ENCODE peak calls at places on chromosome 13, in eight cellular contexts. J is spleen, X is stomach, H is IMR-90, P is GM23248, W is cardiac muscle cell, Y is endodermal cell, D is breast epithelium. F is an unnamed sample. For H3K36me3, the result is how much of the 10 kb centered on the place peaks cover.

GRCh38 chr13:40776232-40776631 is 5.2 kb upstream of the MRPS31 start:
- DNase-seq in J (peak), X (no peak), H (no peak), P (no peak), W (no peak), Y (no peak), D (no peak), F (no peak)

GRCh38 chr13:113837554-113838355 is 26.1 kb downstream of the GAS6 start:
- DNase-seq in J (no peak), X (peak), H (peak), P (peak), W (peak), Y (peak), D (peak), F (peak)

GRCh38 chr13:58625703-58626389 is 994.3 kb downstream of the PCDH17 start:
- DNase-seq in J (no peak), X (no peak), H (no peak), P (no peak), W (no peak), Y (no peak), D (no peak), F (no peak)

GRCh38 chr13:41976491-41976890 is 15.6 kb upstream of the VWA8 start:
- DNase-seq in J (no peak), X (no peak), H (no peak), P (no peak), W (no peak), Y (no peak), D (no peak), F (no peak)

GRCh38 chr13:76222511-76222910 is 586.4 kb downstream of the LMO7 start:
- DNase-seq in J (no peak), X (no peak), H (peak), P (no peak), W (no peak), Y (no peak), D (no peak), F (peak)

GRCh38 chr13:111909971-111910671 is 156.8 kb upstream of the SOX1 start:
- DNase-seq in J (peak), X (no peak), H (no peak), P (no peak), W (no peak), Y (peak), D (no peak), F (no peak)

GRCh38 chr13:108624108-108624507 is 5.3 kb upstream of the MYO16 start:
- DNase-seq in J (no peak), X (no peak), H (no peak), P (no peak), W (no peak), Y (no peak), D (no peak), F (no peak)

GRCh38 chr13:35978607-35979316 is 152.4 kb downstream of the DCLK1 start:
- DNase-seq in J (no peak), X (no peak), H (peak), P (peak), W (peak), Y (peak), D (no peak), F (peak)

GRCh38 chr13:21453352-21454089 is 5.6 kb downstream of the ZDHHC20 start:
- DNase-seq in J (no peak), X (no peak), H (no peak), P (peak), W (no peak), Y (no peak), D (no peak), F (no peak)

GRCh38 chr13:102195566-102196462 is 206.0 kb downstream of the FGF14 start:
- DNase-seq in J (no peak), X (no peak), H (peak), P (peak), W (no peak), Y (no peak), D (no peak), F (peak)

GRCh38 chr13:30718661-30719520 is 16.5 kb upstream of the ALOX5AP start:
- DNase-seq in J (no peak), X (no peak), H (peak), P (peak), W (no peak), Y (no peak), D (no peak), F (peak)

GRCh38 chr13:64158910-64159309 is 2743.3 kb upstream of the PCDH20 start:
- DNase-seq in J (no peak), X (no peak), H (peak), P (peak), W (no peak), Y (no peak), D (no peak), F (peak)

GRCh38 chr13:105670179-105671015 is 865.1 kb downstream of the EFNB2 start:
- DNase-seq in J (no peak), X (no peak), H (no peak), P (no peak), W (no peak), Y (no peak), D (no peak), F (no peak)

GRCh38 chr13:34002141-34002540 is 184.2 kb downstream of the RFC3 start:
- DNase-seq in J (no peak), X (no peak), H (no peak), P (no peak), W (no peak), Y (no peak), D (no peak), F (no peak)

GRCh38 chr13:105037064-105037463 is 1498.4 kb downstream of the EFNB2 start:
- DNase-seq in J (no peak), X (no peak), H (no peak), P (no peak), W (no peak), Y (no peak), D (no peak), F (peak)

GRCh38 chr13:33281951-33282595 is 3.5 kb downstream of the STARD13 start:
- DNase-seq in J (no peak), X (no peak), H (peak), P (peak), W (no peak), Y (no peak), D (no peak), F (peak)

GRCh38 chr13:91745962-91746361 is 347.5 kb downstream of the GPC5 start:
- DNase-seq in J (no peak), X (no peak), H (no peak), P (no peak), W (peak), Y (no peak), D (no peak), F (no peak)

GRCh38 chr13:106432636-106433035 is 102.8 kb downstream of the EFNB2 start:
- DNase-seq in J (no peak), X (no peak), H (no peak), P (peak), W (no peak), Y (no peak), D (no peak), F (peak)

GRCh38 chr13:26600345-26600761 is 42.9 kb downstream of the WASF3 start:
- DNase-seq in J (no peak), X (no peak), H (peak), P (peak), W (no peak), Y (no peak), D (no peak), F (peak)

GRCh38 chr13:46469064-46469463 is 82.0 kb upstream of the RUBCNL start:
- DNase-seq in J (no peak), X (no peak), H (no peak), P (peak), W (no peak), Y (no peak), D (no peak), F (peak)

GRCh38 chr13:96781141-96781540 is 213.1 kb downstream of the OXGR1 start:
- DNase-seq in J (no peak), X (no peak), H (no peak), P (no peak), W (no peak), Y (no peak), D (no peak), F (no peak)

GRCh38 chr13:46172531-46172991 is 9.4 kb downstream of the LCP1 start:
- DNase-seq in J (peak), X (no peak), H (no peak), P (no peak), W (no peak), Y (no peak), D (no peak), F (no peak)

GRCh38 chr13:32829676-32830091 is 186.5 kb upstream of the KL start:
- DNase-seq in J (no peak), X (no peak), H (peak), P (peak), W (no peak), Y (peak), D (no peak), F (peak)

GRCh38 chr13:113897966-113898365 is 34.1 kb upstream of the GAS6 start:
- DNase-seq in J (no peak), X (no peak), H (no peak), P (no peak), W (no peak), Y (no peak), D (no peak), F (peak)

GRCh38 chr13:51397262-51397933 is 55.4 kb downstream of the INTS6 start:
- DNase-seq in J (no peak), X (no peak), H (peak), P (peak), W (no peak), Y (peak), D (no peak), F (peak)

GRCh38 chr13:106534844-106535551 is 464 bp downstream of the EFNB2 start:
- DNase-seq in J (peak), X (peak), H (peak), P (peak), W (peak), Y (peak), D (no peak), F (peak)

GRCh38 chr13:59532405-59532804 is 631.3 kb downstream of the DIAPH3 start:
- DNase-seq in J (no peak), X (no peak), H (no peak), P (no peak), W (no peak), Y (no peak), D (no peak), F (peak)

GRCh38 chr13:47904239-47904638 is 96.8 kb downstream of the SUCLA2 start:
- DNase-seq in J (no peak), X (no peak), H (no peak), P (no peak), W (no peak), Y (no peak), D (no peak), F (no peak)

GRCh38 chr13:55517312-55517711 is 1623.4 kb upstream of the PRR20A start:
- DNase-seq in J (no peak), X (no peak), H (no peak), P (no peak), W (no peak), Y (peak), D (no peak), F (no peak)

GRCh38 chr13:47846886-47847285 is 154.2 kb downstream of the SUCLA2 start:
- DNase-seq in J (no peak), X (no peak), H (no peak), P (peak), W (no peak), Y (no peak), D (no peak), F (no peak)

DNA sequence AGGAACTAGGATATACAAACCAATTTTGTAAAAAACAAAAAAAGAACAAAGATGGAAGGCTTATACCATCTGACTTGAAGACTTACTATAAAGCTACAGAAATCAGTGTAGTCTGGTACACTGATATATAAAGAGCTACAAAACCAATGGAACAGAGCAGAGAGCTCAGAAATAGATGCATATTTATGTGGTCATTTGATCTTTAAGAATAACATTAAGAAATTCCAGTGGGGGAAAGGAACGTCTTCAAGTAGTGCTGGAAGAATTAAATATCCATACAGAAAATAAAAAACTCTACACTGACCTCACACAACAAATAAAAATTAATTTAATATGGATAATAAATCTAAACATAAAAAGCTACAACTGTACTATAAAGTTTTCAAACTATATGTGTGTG is 317.0 kb downstream of the ENOX1 start:
- DNase-seq in J (no peak), X (no peak), H (peak), P (no peak), W (no peak), Y (no peak), D (no peak), F (no peak)
- H3K36me3 ChIP-seq in J (under half), X (under half), H (under half), P (under half), W (under half), Y (under half), D (under half), F (under half)

DNA sequence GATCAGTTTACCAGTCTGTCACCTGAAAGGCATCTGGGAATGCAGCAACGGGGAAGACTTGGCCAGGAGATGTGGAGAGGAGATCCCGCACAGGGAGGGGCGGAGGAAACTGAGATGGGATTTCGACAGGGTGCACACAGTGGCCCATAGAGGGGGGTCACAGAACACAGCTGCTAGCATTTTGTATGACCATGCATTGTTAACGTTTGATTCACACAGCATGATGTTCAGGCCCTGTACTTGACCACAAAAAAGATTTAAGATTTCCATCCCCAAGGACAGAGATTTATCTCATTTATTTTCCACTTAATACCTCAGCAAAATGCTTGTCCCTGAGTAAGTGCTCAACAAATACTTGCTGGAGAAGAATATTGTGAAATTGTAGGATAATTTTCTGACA is 63.2 kb downstream of the RAB20 start:
- DNase-seq in J (no peak), X (no peak), H (peak), P (no peak), W (no peak), Y (no peak), D (no peak), F (no peak)
- H3K36me3 ChIP-seq in J (under half), X (half or more), H (half or more), P (under half), W (under half), Y (half or more), D (under half), F (half or more)

GRCh38 chr13:27920677-27921420 is 1.0 kb downstream of the PDX1 start:
- DNase-seq in J (no peak), X (no peak), H (peak), P (peak), W (peak), Y (peak), D (no peak), F (no peak)
- H3K36me3 ChIP-seq in J (under half), X (under half), H (under half), P (under half), W (under half), Y (under half), D (under half), F (under half)

GRCh38 chr13:27659466-27659865 is 37.8 kb downstream of the POLR1D start:
- DNase-seq in J (no peak), X (no peak), H (no peak), P (no peak), W (peak), Y (no peak), D (no peak), F (no peak)
- H3K36me3 ChIP-seq in J (under half), X (under half), H (under half), P (under half), W (under half), Y (under half), D (under half), F (under half)

GRCh38 chr13:45015300-45015699 is 26.0 kb downstream of the GPALPP1 start:
- DNase-seq in J (no peak), X (no peak), H (peak), P (peak), W (no peak), Y (no peak), D (no peak), F (peak)

GRCh38 chr13:45024847-45025246 is 35.5 kb downstream of the GPALPP1 start:
- DNase-seq in J (no peak), X (no peak), H (no peak), P (no peak), W (no peak), Y (no peak), D (no peak), F (no peak)

GRCh38 chr13:45016792-45017425 is 27.6 kb downstream of the GPALPP1 start:
- DNase-seq in J (no peak), X (no peak), H (no peak), P (no peak), W (no peak), Y (no peak), D (no peak), F (no peak)

GRCh38 chr13:45021250-45021649 is 31.9 kb downstream of the GPALPP1 start:
- DNase-seq in J (no peak), X (no peak), H (peak), P (no peak), W (no peak), Y (no peak), D (no peak), F (peak)
- H3K36me3 ChIP-seq in J (under half), X (half or more), H (under half), P (under half), W (under half), Y (half or more), D (under half), F (under half)

GRCh38 chr13:99553033-99553432 is 51.8 kb downstream of the TM9SF2 start:
- DNase-seq in J (no peak), X (peak), H (no peak), P (no peak), W (no peak), Y (no peak), D (no peak), F (no peak)
- H3K36me3 ChIP-seq in J (half or more), X (half or more), H (under half), P (half or more), W (half or more), Y (half or more), D (under half), F (under half)